ENCODE peak calls at places on chromosomes 16 and 17, in nine cellular contexts. One of them, this sample, is unnamed.

GRCh38 chr16:79642652-79643051 is 42.1 kb upstream of the MAF start:
- DNase-seq in lower lobe of right lung: no peak
- DNase-seq in stomach: no peak
- DNase-seq in dorsolateral prefrontal cortex: no peak
- DNase-seq in heart left ventricle: no peak
- DNase-seq in cardiac muscle cell: no peak
- DNase-seq in Panc1: no peak
- DNase-seq in OCI-LY7: no peak
- DNase-seq in IMR-90: no peak
- DNase-seq in this sample: no peak

GRCh38 chr17:74123866-74124265 is 79.6 kb upstream of the RPL38 start:
- DNase-seq in lower lobe of right lung: no peak
- DNase-seq in stomach: no peak
- DNase-seq in dorsolateral prefrontal cortex: no peak
- DNase-seq in heart left ventricle: no peak
- DNase-seq in cardiac muscle cell: no peak
- DNase-seq in Panc1: no peak
- DNase-seq in OCI-LY7: no peak
- DNase-seq in IMR-90: no peak
- DNase-seq in this sample: no peak

GRCh38 chr16:47970291-47970931 is 185.4 kb downstream of the ABCC12 start:
- DNase-seq in lower lobe of right lung: no peak
- DNase-seq in stomach: no peak
- DNase-seq in dorsolateral prefrontal cortex: no peak
- DNase-seq in heart left ventricle: no peak
- DNase-seq in cardiac muscle cell: peak; percentile 58
- DNase-seq in Panc1: no peak
- DNase-seq in OCI-LY7: peak; percentile 12
- DNase-seq in IMR-90: peak; percentile 47
- DNase-seq in this sample: no peak

GRCh38 chr16:85310868-85311585 is 198.8 kb upstream of the CIBAR2 start:
- DNase-seq in lower lobe of right lung: no peak
- DNase-seq in stomach: no peak
- DNase-seq in dorsolateral prefrontal cortex: no peak
- DNase-seq in heart left ventricle: peak; percentile 60
- DNase-seq in cardiac muscle cell: no peak
- DNase-seq in Panc1: no peak
- DNase-seq in OCI-LY7: peak; percentile 57
- DNase-seq in IMR-90: no peak
- DNase-seq in this sample: no peak

GRCh38 chr17:36937001-36937960 is at the start of gene LHX1:
- DNase-seq in lower lobe of right lung: no peak
- DNase-seq in stomach: no peak
- DNase-seq in dorsolateral prefrontal cortex: no peak
- DNase-seq in heart left ventricle: no peak
- DNase-seq in cardiac muscle cell: no peak
- DNase-seq in Panc1: no peak
- DNase-seq in OCI-LY7: no peak
- DNase-seq in IMR-90: no peak
- DNase-seq in this sample: no peak

GRCh38 chr16:89593841-89594240 is 18.3 kb downstream of the CPNE7 start:
- DNase-seq in lower lobe of right lung: no peak
- DNase-seq in stomach: no peak
- DNase-seq in dorsolateral prefrontal cortex: no peak
- DNase-seq in heart left ventricle: no peak
- DNase-seq in cardiac muscle cell: no peak
- DNase-seq in Panc1: no peak
- DNase-seq in OCI-LY7: no peak
- DNase-seq in IMR-90: no peak
- DNase-seq in this sample: no peak

GRCh38 chr17:57940653-57941329 is 14.4 kb downstream of the CUEDC1 start:
- DNase-seq in lower lobe of right lung: no peak
- DNase-seq in stomach: no peak
- DNase-seq in dorsolateral prefrontal cortex: no peak
- DNase-seq in heart left ventricle: peak; percentile 40
- DNase-seq in cardiac muscle cell: no peak
- DNase-seq in Panc1: no peak
- DNase-seq in OCI-LY7: peak; percentile 21
- DNase-seq in IMR-90: no peak
- DNase-seq in this sample: peak; percentile 73

GRCh38 chr16:87685766-87686165 is 80.0 kb downstream of the KLHDC4 start:
- DNase-seq in lower lobe of right lung: no peak
- DNase-seq in stomach: no peak
- DNase-seq in dorsolateral prefrontal cortex: no peak
- DNase-seq in heart left ventricle: no peak
- DNase-seq in cardiac muscle cell: no peak
- DNase-seq in Panc1: no peak
- DNase-seq in OCI-LY7: no peak
- DNase-seq in IMR-90: no peak
- DNase-seq in this sample: no peak

GRCh38 chr17:66533572-66533971 is 231.2 kb downstream of the PRKCA start:
- DNase-seq in lower lobe of right lung: no peak
- DNase-seq in stomach: no peak
- DNase-seq in dorsolateral prefrontal cortex: no peak
- DNase-seq in heart left ventricle: no peak
- DNase-seq in cardiac muscle cell: peak; percentile 74
- DNase-seq in Panc1: no peak
- DNase-seq in OCI-LY7: no peak
- DNase-seq in IMR-90: peak; percentile 73
- DNase-seq in this sample: no peak

GRCh38 chr17:66686601-66687000 is 148.3 kb upstream of the CACNG5 start:
- DNase-seq in lower lobe of right lung: no peak
- DNase-seq in stomach: no peak
- DNase-seq in dorsolateral prefrontal cortex: no peak
- DNase-seq in heart left ventricle: no peak
- DNase-seq in cardiac muscle cell: no peak
- DNase-seq in Panc1: no peak
- DNase-seq in OCI-LY7: no peak
- DNase-seq in IMR-90: no peak
- DNase-seq in this sample: no peak

GRCh38 chr16:84754353-84754856 is 54.6 kb downstream of the USP10 start:
- DNase-seq in lower lobe of right lung: no peak
- DNase-seq in stomach: peak; percentile 67
- DNase-seq in dorsolateral prefrontal cortex: no peak
- DNase-seq in heart left ventricle: no peak
- DNase-seq in cardiac muscle cell: peak; percentile 93
- DNase-seq in Panc1: no peak
- DNase-seq in OCI-LY7: peak; percentile 87
- DNase-seq in IMR-90: peak; percentile 93
- DNase-seq in this sample: no peak

GRCh38 chr16:19168173-19169080 is at the start of gene SYT17:
- DNase-seq in lower lobe of right lung: peak; percentile 59
- DNase-seq in stomach: peak; percentile 63
- DNase-seq in dorsolateral prefrontal cortex: no peak
- DNase-seq in heart left ventricle: peak; percentile 28
- DNase-seq in cardiac muscle cell: no peak
- DNase-seq in Panc1: no peak
- DNase-seq in OCI-LY7: no peak
- DNase-seq in IMR-90: no peak
- DNase-seq in this sample: peak; percentile 19

GRCh38 chr17:67779098-67779672 is 46.1 kb upstream of the BPTF start:
- DNase-seq in lower lobe of right lung: no peak
- DNase-seq in stomach: peak; percentile 44
- DNase-seq in dorsolateral prefrontal cortex: no peak
- DNase-seq in heart left ventricle: peak; percentile 85
- DNase-seq in cardiac muscle cell: peak; percentile 90
- DNase-seq in Panc1: no peak
- DNase-seq in OCI-LY7: peak; percentile 30
- DNase-seq in IMR-90: peak; percentile 61
- DNase-seq in this sample: peak; percentile 60

GRCh38 chr17:16351831-16352230 is 1.4 kb downstream of the CENPV start:
- DNase-seq in lower lobe of right lung: no peak
- DNase-seq in stomach: no peak
- DNase-seq in dorsolateral prefrontal cortex: no peak
- DNase-seq in heart left ventricle: no peak
- DNase-seq in cardiac muscle cell: peak; percentile 49
- DNase-seq in Panc1: no peak
- DNase-seq in OCI-LY7: no peak
- DNase-seq in IMR-90: peak; percentile 75
- DNase-seq in this sample: no peak

GRCh38 chr17:67092291-67092690 is 47.9 kb downstream of the CACNG1 start:
- DNase-seq in lower lobe of right lung: no peak
- DNase-seq in stomach: no peak
- DNase-seq in dorsolateral prefrontal cortex: no peak
- DNase-seq in heart left ventricle: no peak
- DNase-seq in cardiac muscle cell: no peak
- DNase-seq in Panc1: no peak
- DNase-seq in OCI-LY7: no peak
- DNase-seq in IMR-90: no peak
- DNase-seq in this sample: no peak

GRCh38 chr17:42333053-42333452 is 44.8 kb downstream of the STAT5A start:
- DNase-seq in lower lobe of right lung: no peak
- DNase-seq in stomach: no peak
- DNase-seq in dorsolateral prefrontal cortex: no peak
- DNase-seq in heart left ventricle: no peak
- DNase-seq in cardiac muscle cell: no peak
- DNase-seq in Panc1: no peak
- DNase-seq in OCI-LY7: no peak
- DNase-seq in IMR-90: no peak
- DNase-seq in this sample: no peak

DNA sequence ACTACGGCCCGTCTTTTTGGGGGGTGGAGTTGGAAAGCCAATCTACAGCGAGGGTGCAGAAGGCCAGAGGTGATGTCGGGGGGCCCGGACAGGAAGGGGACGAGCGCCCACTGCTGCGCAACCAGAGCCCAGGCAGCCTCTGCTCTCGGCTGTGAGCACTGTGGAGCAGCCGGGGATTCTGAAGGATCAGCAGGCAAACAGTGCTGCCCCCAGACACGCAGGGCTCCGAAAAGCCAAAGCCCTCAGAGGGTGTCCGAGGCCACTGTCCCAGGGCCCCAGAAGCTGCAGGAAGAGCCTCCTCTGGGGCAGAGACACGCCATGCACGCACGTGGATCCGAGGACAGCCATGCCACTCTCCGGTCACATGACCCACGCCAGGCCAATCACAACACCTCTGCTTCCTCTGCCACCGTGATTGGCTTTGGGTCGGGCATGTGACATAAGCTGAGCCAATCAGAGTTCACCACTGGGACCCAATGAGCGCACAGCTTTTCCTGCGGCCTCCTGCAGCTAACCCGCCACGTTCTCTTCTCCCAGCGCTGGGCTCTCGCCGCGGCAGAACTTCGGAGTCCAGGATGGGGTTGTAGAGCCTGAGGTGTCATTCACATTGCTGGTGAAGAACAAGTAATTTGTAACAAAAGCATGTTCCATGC is 40.7 kb downstream of the ACTG1 start:
- DNase-seq in lower lobe of right lung: no peak
- DNase-seq in stomach: no peak
- DNase-seq in dorsolateral prefrontal cortex: peak; percentile 71
- DNase-seq in heart left ventricle: no peak
- DNase-seq in cardiac muscle cell: peak; percentile 28
- DNase-seq in Panc1: no peak
- DNase-seq in OCI-LY7: peak; percentile 37
- DNase-seq in IMR-90: no peak
- DNase-seq in this sample: peak; percentile 60
- TF ChIP-seq CTCF in lower lobe of right lung: no peak
- TF ChIP-seq CTCF in stomach: no peak
- TF ChIP-seq CTCF in dorsolateral prefrontal cortex: peak; percentile 42
- TF ChIP-seq CTCF in heart left ventricle: no peak
- TF ChIP-seq CTCF in cardiac muscle cell: no peak
- TF ChIP-seq CTCF in Panc1: no peak
- TF ChIP-seq CTCF in OCI-LY7: no peak
- TF ChIP-seq CTCF in IMR-90: no peak
- TF ChIP-seq CTCF in this sample: no peak

DNA sequence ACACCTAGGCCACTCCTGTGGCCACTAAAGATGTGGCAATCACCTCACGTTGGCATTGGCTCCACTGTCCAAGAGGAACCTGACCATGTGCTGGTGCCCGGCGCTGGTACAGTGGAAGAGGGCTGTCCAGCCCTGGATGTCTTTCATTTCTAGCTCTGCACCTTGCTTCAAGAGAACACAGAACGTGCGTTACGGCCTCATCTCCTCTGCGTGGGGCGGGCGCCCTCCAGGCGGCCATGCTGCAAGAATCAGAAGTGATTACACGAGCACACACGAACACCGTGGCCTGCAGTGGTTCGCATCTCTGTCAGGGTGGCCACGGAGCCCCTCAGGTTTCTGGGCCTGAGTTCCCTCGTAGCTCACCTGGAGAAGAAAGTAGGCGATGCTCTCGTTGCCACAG is 7.5 kb downstream of the ANKS3 start:
- DNase-seq in lower lobe of right lung: no peak
- DNase-seq in stomach: no peak
- DNase-seq in dorsolateral prefrontal cortex: no peak
- DNase-seq in heart left ventricle: no peak
- DNase-seq in cardiac muscle cell: no peak
- DNase-seq in Panc1: no peak
- DNase-seq in OCI-LY7: no peak
- DNase-seq in IMR-90: no peak
- DNase-seq in this sample: no peak
- H3K4me3 ChIP-seq in lower lobe of right lung: no peak overlapping the region
- H3K4me3 ChIP-seq in stomach: no peak overlapping the region
- H3K4me3 ChIP-seq in dorsolateral prefrontal cortex: no peak overlapping the region
- H3K4me3 ChIP-seq in heart left ventricle: no peak overlapping the region
- H3K4me3 ChIP-seq in cardiac muscle cell: no peak overlapping the region
- H3K4me3 ChIP-seq in Panc1: no peak overlapping the region
- H3K4me3 ChIP-seq in OCI-LY7: no peak overlapping the region
- H3K4me3 ChIP-seq in IMR-90: no peak overlapping the region
- H3K4me3 ChIP-seq in this sample: no peak overlapping the region

DNA sequence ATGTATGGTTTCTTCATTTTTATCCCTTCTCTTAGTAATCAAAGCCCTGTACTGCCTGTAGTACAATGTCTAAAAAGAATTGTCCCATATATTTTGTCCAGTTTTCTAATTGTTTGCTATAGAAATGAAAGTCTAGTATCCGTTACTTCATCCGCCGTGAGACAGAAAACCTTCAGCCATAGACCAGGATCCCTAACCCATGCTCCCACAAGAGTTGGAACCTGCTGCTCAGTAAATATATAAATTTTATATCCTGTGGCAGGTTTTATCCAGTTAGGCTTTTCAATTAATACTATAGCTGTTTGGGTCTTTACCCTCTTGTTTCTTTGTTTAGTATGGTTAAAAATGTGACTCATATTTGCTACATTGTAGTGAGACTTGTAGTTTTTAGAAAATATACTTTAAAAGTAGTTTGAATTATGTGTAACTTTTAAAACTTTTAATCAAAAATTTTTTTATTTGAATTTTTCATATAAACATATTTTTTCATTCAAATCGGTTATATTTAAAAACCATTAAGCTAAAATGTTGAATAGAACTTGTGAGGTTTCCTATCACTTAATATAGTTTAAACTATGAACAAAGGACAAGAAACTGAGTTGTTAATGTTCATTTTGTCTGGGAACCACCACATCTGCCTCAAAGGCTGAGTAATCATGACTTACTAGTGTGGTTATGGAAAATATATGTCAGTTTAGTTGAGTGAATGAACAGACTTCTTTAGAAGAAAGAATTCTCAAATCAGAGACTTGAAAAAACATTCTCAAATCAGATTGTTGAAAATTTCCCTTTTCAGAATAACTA is 54.8 kb downstream of the VMP1 start:
- DNase-seq in lower lobe of right lung: no peak
- DNase-seq in stomach: no peak
- DNase-seq in dorsolateral prefrontal cortex: no peak
- DNase-seq in heart left ventricle: no peak
- DNase-seq in cardiac muscle cell: peak; percentile 76
- DNase-seq in Panc1: no peak
- DNase-seq in OCI-LY7: no peak
- DNase-seq in IMR-90: peak; percentile 89
- DNase-seq in this sample: no peak
- H3K27ac ChIP-seq in lower lobe of right lung: no peak overlapping the region
- H3K27ac ChIP-seq in stomach: no peak overlapping the region
- H3K27ac ChIP-seq in dorsolateral prefrontal cortex: no peak overlapping the region
- H3K27ac ChIP-seq in heart left ventricle: no peak overlapping the region
- H3K27ac ChIP-seq in cardiac muscle cell: peak overlapping the region; percentile 92
- H3K27ac ChIP-seq in Panc1: peak overlapping the region; percentile 100
- H3K27ac ChIP-seq in OCI-LY7: no peak overlapping the region
- H3K27ac ChIP-seq in IMR-90: peak overlapping the region; percentile 92
- H3K27ac ChIP-seq in this sample: no peak overlapping the region

GRCh38 chr17:28712037-28712704 is 483 bp upstream of the PROCA1 start:
- DNase-seq in lower lobe of right lung: peak; percentile 82
- DNase-seq in stomach: no peak
- DNase-seq in dorsolateral prefrontal cortex: no peak
- DNase-seq in heart left ventricle: peak; percentile 73
- DNase-seq in cardiac muscle cell: peak; percentile 51
- DNase-seq in Panc1: no peak
- DNase-seq in OCI-LY7: peak; percentile 27
- DNase-seq in IMR-90: no peak
- DNase-seq in this sample: peak; percentile 46
- TF ChIP-seq CTCF in lower lobe of right lung: no peak
- TF ChIP-seq CTCF in stomach: no peak
- TF ChIP-seq CTCF in dorsolateral prefrontal cortex: no peak
- TF ChIP-seq CTCF in heart left ventricle: no peak
- TF ChIP-seq CTCF in cardiac muscle cell: no peak
- TF ChIP-seq CTCF in Panc1: no peak
- TF ChIP-seq CTCF in OCI-LY7: peak; percentile 31
- TF ChIP-seq CTCF in IMR-90: no peak
- TF ChIP-seq CTCF in this sample: no peak